ENCODE peak calls at places on chromosome 12, in seven cellular contexts. One of them, this sample, is unnamed.

GRCh38 chr12:102769323-102769916 is 147.6 kb downstream of the PAH start:
- DNase-seq in suprapubic skin: peak
- DNase-seq in psoas muscle: peak
- DNase-seq in left lung: no peak
- DNase-seq in MM.1S: peak
- DNase-seq in adrenal gland: peak
- DNase-seq in brain microvascular endothelial cell: peak
- DNase-seq in this sample: peak

GRCh38 chr12:16294589-16294988 is 17.1 kb upstream of the SLC15A5 start:
- DNase-seq in brain microvascular endothelial cell: no peak
- DNase-seq in left lung: no peak
- DNase-seq in psoas muscle: no peak
- DNase-seq in adrenal gland: no peak
- DNase-seq in suprapubic skin: no peak
- DNase-seq in MM.1S: no peak
- DNase-seq in this sample: no peak

GRCh38 chr12:16788888-16789790 is 183.2 kb upstream of the LMO3 start:
- DNase-seq in MM.1S: peak
- DNase-seq in brain microvascular endothelial cell: no peak
- DNase-seq in left lung: no peak
- DNase-seq in psoas muscle: no peak
- DNase-seq in suprapubic skin: no peak
- DNase-seq in adrenal gland: no peak
- DNase-seq in this sample: no peak

GRCh38 chr12:122086088-122086487 is 7.5 kb downstream of the MLXIP start:
- DNase-seq in suprapubic skin: no peak
- DNase-seq in brain microvascular endothelial cell: no peak
- DNase-seq in adrenal gland: no peak
- DNase-seq in left lung: no peak
- DNase-seq in MM.1S: no peak
- DNase-seq in psoas muscle: no peak
- DNase-seq in this sample: no peak

GRCh38 chr12:127162307-127162706 is 1104.7 kb upstream of the TMEM132C start:
- DNase-seq in brain microvascular endothelial cell: no peak
- DNase-seq in MM.1S: no peak
- DNase-seq in left lung: no peak
- DNase-seq in psoas muscle: no peak
- DNase-seq in suprapubic skin: no peak
- DNase-seq in adrenal gland: no peak
- DNase-seq in this sample: peak

GRCh38 chr12:46218509-46219095 is 50.2 kb downstream of the SLC38A1 start:
- DNase-seq in psoas muscle: no peak
- DNase-seq in suprapubic skin: no peak
- DNase-seq in left lung: no peak
- DNase-seq in brain microvascular endothelial cell: no peak
- DNase-seq in adrenal gland: no peak
- DNase-seq in MM.1S: no peak
- DNase-seq in this sample: no peak

GRCh38 chr12:88235183-88235833 is 93.2 kb downstream of the TMTC3 start:
- DNase-seq in adrenal gland: no peak
- DNase-seq in suprapubic skin: no peak
- DNase-seq in MM.1S: no peak
- DNase-seq in psoas muscle: no peak
- DNase-seq in brain microvascular endothelial cell: no peak
- DNase-seq in left lung: no peak
- DNase-seq in this sample: no peak

GRCh38 chr12:123398918-123399617 is 15.1 kb downstream of the KMT5A start:
- DNase-seq in brain microvascular endothelial cell: no peak
- DNase-seq in psoas muscle: peak
- DNase-seq in left lung: no peak
- DNase-seq in MM.1S: no peak
- DNase-seq in suprapubic skin: no peak
- DNase-seq in adrenal gland: no peak
- DNase-seq in this sample: peak

GRCh38 chr12:66403746-66404145 is 101.5 kb downstream of the HELB start:
- DNase-seq in suprapubic skin: no peak
- DNase-seq in MM.1S: peak
- DNase-seq in adrenal gland: no peak
- DNase-seq in psoas muscle: no peak
- DNase-seq in left lung: no peak
- DNase-seq in brain microvascular endothelial cell: no peak
- DNase-seq in this sample: no peak

GRCh38 chr12:49033611-49034286 is 15.2 kb upstream of the PRKAG1 start:
- DNase-seq in left lung: no peak
- DNase-seq in suprapubic skin: no peak
- DNase-seq in psoas muscle: no peak
- DNase-seq in brain microvascular endothelial cell: no peak
- DNase-seq in MM.1S: no peak
- DNase-seq in adrenal gland: no peak
- DNase-seq in this sample: no peak

GRCh38 chr12:509494-509893 is 49.8 kb downstream of the B4GALNT3 start:
- DNase-seq in adrenal gland: no peak
- DNase-seq in MM.1S: no peak
- DNase-seq in brain microvascular endothelial cell: peak
- DNase-seq in suprapubic skin: no peak
- DNase-seq in psoas muscle: no peak
- DNase-seq in left lung: no peak
- DNase-seq in this sample: peak

GRCh38 chr12:43776498-43776897 is 17.7 kb downstream of the IRAK4 start:
- DNase-seq in MM.1S: peak
- DNase-seq in adrenal gland: no peak
- DNase-seq in suprapubic skin: no peak
- DNase-seq in left lung: no peak
- DNase-seq in psoas muscle: no peak
- DNase-seq in brain microvascular endothelial cell: no peak
- DNase-seq in this sample: peak

GRCh38 chr12:10368206-10369171 is 21.4 kb downstream of the KLRK1 start:
- DNase-seq in brain microvascular endothelial cell: no peak
- DNase-seq in left lung: no peak
- DNase-seq in psoas muscle: no peak
- DNase-seq in adrenal gland: no peak
- DNase-seq in suprapubic skin: no peak
- DNase-seq in MM.1S: no peak
- DNase-seq in this sample: peak

GRCh38 chr12:16385779-16386646 is 38.6 kb downstream of the MGST1 start:
- DNase-seq in suprapubic skin: no peak
- DNase-seq in left lung: no peak
- DNase-seq in psoas muscle: no peak
- DNase-seq in adrenal gland: peak
- DNase-seq in MM.1S: no peak
- DNase-seq in brain microvascular endothelial cell: peak
- DNase-seq in this sample: peak

GRCh38 chr12:55467836-55468235 is 2.1 kb downstream of the OR6C70 start:
- DNase-seq in suprapubic skin: no peak
- DNase-seq in left lung: no peak
- DNase-seq in MM.1S: peak
- DNase-seq in adrenal gland: no peak
- DNase-seq in brain microvascular endothelial cell: no peak
- DNase-seq in psoas muscle: no peak
- DNase-seq in this sample: no peak

GRCh38 chr12:121668750-121669524 is 517 bp downstream of the MORN3 start:
- DNase-seq in brain microvascular endothelial cell: no peak
- DNase-seq in left lung: no peak
- DNase-seq in suprapubic skin: no peak
- DNase-seq in psoas muscle: peak
- DNase-seq in adrenal gland: no peak
- DNase-seq in MM.1S: no peak
- DNase-seq in this sample: peak

GRCh38 chr12:100799770-100800169 is 5.2 kb downstream of the ANO4 start:
- DNase-seq in adrenal gland: no peak
- DNase-seq in brain microvascular endothelial cell: no peak
- DNase-seq in MM.1S: no peak
- DNase-seq in suprapubic skin: no peak
- DNase-seq in psoas muscle: no peak
- DNase-seq in left lung: no peak
- DNase-seq in this sample: no peak

GRCh38 chr12:39357046-39357445 is 85.9 kb downstream of the KIF21A start:
- DNase-seq in psoas muscle: no peak
- DNase-seq in brain microvascular endothelial cell: no peak
- DNase-seq in left lung: no peak
- DNase-seq in adrenal gland: no peak
- DNase-seq in suprapubic skin: no peak
- DNase-seq in MM.1S: no peak
- DNase-seq in this sample: no peak

GRCh38 chr12:97456792-97457191 is 5.8 kb upstream of the RMST start:
- DNase-seq in brain microvascular endothelial cell: no peak
- DNase-seq in suprapubic skin: no peak
- DNase-seq in adrenal gland: no peak
- DNase-seq in psoas muscle: no peak
- DNase-seq in left lung: no peak
- DNase-seq in MM.1S: no peak
- DNase-seq in this sample: no peak

GRCh38 chr12:119005832-119006360 is 24.6 kb downstream of the SRRM4 start:
- DNase-seq in brain microvascular endothelial cell: no peak
- DNase-seq in adrenal gland: no peak
- DNase-seq in MM.1S: no peak
- DNase-seq in suprapubic skin: no peak
- DNase-seq in left lung: no peak
- DNase-seq in psoas muscle: no peak
- DNase-seq in this sample: no peak

GRCh38 chr12:28130625-28131598 is 59.3 kb upstream of the CCDC91 start:
- DNase-seq in psoas muscle: peak
- DNase-seq in brain microvascular endothelial cell: peak
- DNase-seq in adrenal gland: no peak
- DNase-seq in suprapubic skin: no peak
- DNase-seq in left lung: no peak
- DNase-seq in MM.1S: no peak
- DNase-seq in this sample: peak

GRCh38 chr12:110079477-110080400 is 31.4 kb upstream of the C12orf76 start:
- DNase-seq in suprapubic skin: no peak
- DNase-seq in MM.1S: peak
- DNase-seq in psoas muscle: peak
- DNase-seq in left lung: peak
- DNase-seq in brain microvascular endothelial cell: no peak
- DNase-seq in adrenal gland: no peak
- DNase-seq in this sample: peak
- H3K4me3 ChIP-seq in suprapubic skin: peak
- H3K4me3 ChIP-seq in MM.1S: peak
- H3K4me3 ChIP-seq in psoas muscle: no peak
- H3K4me3 ChIP-seq in left lung: no peak
- H3K4me3 ChIP-seq in brain microvascular endothelial cell: no peak
- H3K4me3 ChIP-seq in adrenal gland: no peak
- H3K4me3 ChIP-seq in this sample: no peak

GRCh38 chr12:111271674-111272418 is 97.0 kb downstream of the PHETA1 start:
- DNase-seq in brain microvascular endothelial cell: no peak
- DNase-seq in MM.1S: no peak
- DNase-seq in adrenal gland: no peak
- DNase-seq in psoas muscle: no peak
- DNase-seq in suprapubic skin: no peak
- DNase-seq in left lung: no peak
- DNase-seq in this sample: no peak
- TF ChIP-seq CTCF in brain microvascular endothelial cell: peak
- TF ChIP-seq CTCF in MM.1S: peak
- TF ChIP-seq CTCF in adrenal gland: no peak
- TF ChIP-seq CTCF in psoas muscle: no peak
- TF ChIP-seq CTCF in suprapubic skin: no peak
- TF ChIP-seq CTCF in left lung: no peak
- TF ChIP-seq CTCF in this sample: peak

GRCh38 chr12:2692156-2692555 is 102.6 kb upstream of the FKBP4 start:
- DNase-seq in adrenal gland: no peak
- DNase-seq in psoas muscle: no peak
- DNase-seq in MM.1S: peak
- DNase-seq in suprapubic skin: no peak
- DNase-seq in left lung: no peak
- DNase-seq in brain microvascular endothelial cell: no peak
- DNase-seq in this sample: no peak

GRCh38 chr12:2691340-2692111 is 103.2 kb upstream of the FKBP4 start:
- DNase-seq in suprapubic skin: no peak
- DNase-seq in MM.1S: peak
- DNase-seq in adrenal gland: no peak
- DNase-seq in left lung: no peak
- DNase-seq in brain microvascular endothelial cell: no peak
- DNase-seq in psoas muscle: no peak
- DNase-seq in this sample: no peak

GRCh38 chr12:2691001-2691339 is 103.8 kb upstream of the FKBP4 start:
- DNase-seq in suprapubic skin: no peak
- DNase-seq in MM.1S: peak
- DNase-seq in brain microvascular endothelial cell: no peak
- DNase-seq in psoas muscle: no peak
- DNase-seq in left lung: no peak
- DNase-seq in adrenal gland: no peak
- DNase-seq in this sample: peak

GRCh38 chr12:2693980-2694379 is 100.8 kb upstream of the FKBP4 start:
- DNase-seq in suprapubic skin: no peak
- DNase-seq in adrenal gland: no peak
- DNase-seq in left lung: no peak
- DNase-seq in psoas muscle: no peak
- DNase-seq in MM.1S: no peak
- DNase-seq in brain microvascular endothelial cell: no peak
- DNase-seq in this sample: no peak

DNA sequence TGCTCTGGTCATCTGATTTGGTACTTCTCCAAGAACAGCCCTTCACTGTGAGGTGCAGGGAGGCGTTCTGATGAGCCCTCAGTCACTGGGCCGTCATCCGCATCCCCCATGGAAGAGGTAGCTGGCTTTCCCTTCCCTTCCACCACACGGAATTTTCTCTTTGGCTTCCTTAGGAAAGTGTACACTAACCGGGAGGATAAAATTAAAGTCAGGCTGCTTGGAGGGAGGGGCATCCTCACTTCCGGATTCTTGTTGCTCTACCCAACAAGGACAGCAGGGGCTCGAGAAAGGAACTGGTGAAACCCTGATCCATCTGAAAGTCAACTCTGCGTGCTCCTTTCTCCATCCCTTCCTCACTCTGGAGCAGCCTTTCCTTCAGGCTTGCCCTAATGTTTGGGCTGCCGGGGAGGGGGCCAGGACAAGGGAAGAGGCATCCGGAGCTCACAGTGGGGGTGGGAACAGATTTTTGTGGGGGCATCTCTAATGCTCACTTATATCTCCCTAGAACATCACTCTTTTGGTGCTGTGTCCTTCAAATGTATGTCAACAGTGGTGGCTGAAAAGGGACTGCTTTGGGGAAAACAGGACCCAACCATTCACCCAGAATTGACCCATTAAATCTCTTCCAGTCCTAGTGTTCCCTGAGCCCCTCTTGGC is 101.4 kb upstream of the FKBP4 start:
- DNase-seq in psoas muscle: no peak
- DNase-seq in suprapubic skin: no peak
- DNase-seq in brain microvascular endothelial cell: no peak
- DNase-seq in MM.1S: no peak
- DNase-seq in left lung: no peak
- DNase-seq in adrenal gland: no peak
- DNase-seq in this sample: no peak
- H3K4me3 ChIP-seq in psoas muscle: no peak
- H3K4me3 ChIP-seq in suprapubic skin: no peak
- H3K4me3 ChIP-seq in brain microvascular endothelial cell: no peak
- H3K4me3 ChIP-seq in MM.1S: no peak
- H3K4me3 ChIP-seq in left lung: no peak
- H3K4me3 ChIP-seq in adrenal gland: no peak
- H3K4me3 ChIP-seq in this sample: no peak

DNA sequence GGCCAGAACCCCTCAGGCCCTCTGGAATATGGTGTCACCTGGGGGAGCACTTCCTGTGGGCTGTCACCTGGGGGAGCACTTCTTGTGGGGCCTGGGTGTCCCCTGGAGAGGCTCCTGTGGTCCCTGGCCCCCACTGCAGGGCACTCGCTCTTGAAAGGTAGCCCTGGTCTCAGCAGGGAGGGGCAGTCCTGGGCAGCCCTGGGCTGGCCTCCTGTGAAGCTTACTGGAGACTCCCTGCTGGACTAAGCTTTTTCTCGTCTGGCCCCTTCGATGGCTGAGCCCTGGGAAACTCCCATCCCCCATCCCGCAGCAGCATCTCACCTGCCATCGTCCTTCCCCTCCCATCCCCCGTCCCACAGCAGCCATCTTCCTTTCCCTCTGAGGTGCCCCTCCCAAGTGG is 17.7 kb downstream of the FBRSL1 start:
- DNase-seq in adrenal gland: no peak
- DNase-seq in left lung: no peak
- DNase-seq in brain microvascular endothelial cell: no peak
- DNase-seq in psoas muscle: no peak
- DNase-seq in MM.1S: no peak
- DNase-seq in suprapubic skin: no peak
- DNase-seq in this sample: no peak
- TF ChIP-seq CTCF in adrenal gland: no peak
- TF ChIP-seq CTCF in left lung: no peak
- TF ChIP-seq CTCF in brain microvascular endothelial cell: peak
- TF ChIP-seq CTCF in psoas muscle: no peak
- TF ChIP-seq CTCF in MM.1S: no peak
- TF ChIP-seq CTCF in suprapubic skin: no peak
- TF ChIP-seq CTCF in this sample: no peak

This sample was measured in cardiac fibroblast.